ENCODE peak calls at places on chromosomes 11 and 22, in five cellular contexts. R is neuronal stem cell, E is H9, X is H1, C is mesenchymal stem cell. Q is an unnamed sample.

GRCh38 chr11:61966673-61967176 is 709 bp downstream of the FTH1 start:
- DNase-seq in R (no peak), E (no peak), X (no peak), C (peak), Q (peak)

GRCh38 chr11:46504817-46505613 is 88.8 kb downstream of the AMBRA1 start:
- DNase-seq in R (no peak), E (no peak), X (no peak), C (peak), Q (no peak)

GRCh38 chr22:37633082-37633692 is 6.3 kb upstream of the SH3BP1 start:
- DNase-seq in R (no peak), E (no peak), X (no peak), C (no peak), Q (no peak)

GRCh38 chr11:129766858-129767604 is 48.6 kb upstream of the TMEM45B start:
- DNase-seq in R (peak), E (peak), X (peak), C (peak), Q (peak)

GRCh38 chr22:48564995-48565394 is 1262.7 kb downstream of the BRD1 start:
- DNase-seq in R (no peak), E (no peak), X (no peak), C (no peak), Q (no peak)

GRCh38 chr11:44673691-44674090 is 53.1 kb upstream of the TSPAN18 start:
- DNase-seq in R (no peak), E (no peak), X (no peak), C (no peak), Q (no peak)

GRCh38 chr11:57667065-57667714 is 724 bp upstream of the ZDHHC5 start:
- DNase-seq in R (peak), E (peak), X (peak), C (peak), Q (peak)

GRCh38 chr22:30160926-30161546 is 80.8 kb downstream of the HORMAD2 start:
- DNase-seq in R (no peak), E (no peak), X (no peak), C (no peak), Q (no peak)

GRCh38 chr11:43130616-43131015 is 181.2 kb upstream of the API5 start:
- DNase-seq in R (peak), E (peak), X (no peak), C (no peak), Q (peak)

GRCh38 chr22:35425546-35425945 is 25.6 kb downstream of the MCM5 start:
- DNase-seq in R (no peak), E (no peak), X (no peak), C (no peak), Q (no peak)

GRCh38 chr11:99505319-99505718 is 484.6 kb downstream of the CNTN5 start:
- DNase-seq in R (no peak), E (no peak), X (no peak), C (peak), Q (no peak)

GRCh38 chr11:41522391-41522790 is 62.9 kb upstream of the LRRC4C start:
- DNase-seq in R (no peak), E (no peak), X (no peak), C (no peak), Q (peak)

GRCh38 chr22:38244106-38244505 is 28.7 kb downstream of the TMEM184B start:
- DNase-seq in R (no peak), E (no peak), X (no peak), C (no peak), Q (no peak)

GRCh38 chr11:8812438-8812837 is 98.6 kb upstream of the AKIP1 start:
- DNase-seq in R (no peak), E (no peak), X (no peak), C (peak), Q (no peak)

GRCh38 chr11:88618716-88619462 is 281.4 kb upstream of the CTSC start:
- DNase-seq in R (no peak), E (no peak), X (no peak), C (no peak), Q (no peak)

GRCh38 chr22:42299586-42300285 is 29.3 kb upstream of the TCF20 start:
- DNase-seq in R (no peak), E (peak), X (no peak), C (no peak), Q (no peak)

GRCh38 chr11:66335531-66336233 is 552 bp downstream of the RIN1 start:
- DNase-seq in R (no peak), E (peak), X (peak), C (peak), Q (no peak)

GRCh38 chr22:26561756-26562417 is 28.0 kb downstream of the TPST2 start:
- DNase-seq in R (no peak), E (no peak), X (no peak), C (no peak), Q (no peak)

GRCh38 chr11:8356731-8357504 is 93.2 kb upstream of the LMO1 start:
- DNase-seq in R (peak), E (no peak), X (no peak), C (no peak), Q (no peak)

GRCh38 chr11:19370100-19370861 is 129.5 kb upstream of the E2F8 start:
- DNase-seq in R (no peak), E (no peak), X (no peak), C (peak), Q (peak)

GRCh38 chr22:19070397-19071169 is 51.6 kb downstream of the DGCR2 start:
- DNase-seq in R (no peak), E (no peak), X (no peak), C (no peak), Q (no peak)

GRCh38 chr22:50717709-50718351 is 20.2 kb upstream of the ACR start:
- DNase-seq in R (no peak), E (no peak), X (no peak), C (no peak), Q (no peak)

GRCh38 chr11:108025387-108026080 is 16.8 kb downstream of the CUL5 start:
- DNase-seq in R (no peak), E (no peak), X (no peak), C (peak), Q (no peak)

GRCh38 chr22:45599836-45600577 is 71.6 kb upstream of the ATXN10 start:
- DNase-seq in R (no peak), E (no peak), X (no peak), C (no peak), Q (no peak)

GRCh38 chr11:48052183-48053040 is 72.1 kb downstream of the PTPRJ start:
- DNase-seq in R (no peak), E (peak), X (peak), C (peak), Q (peak)
- H2AK5ac ChIP-seq in R (no peak), E (no peak), X (peak), C (peak), Q (no peak)

GRCh38 chr11:120403966-120404365 is 67.8 kb downstream of the ARHGEF12 start:
- DNase-seq in R (no peak), E (no peak), X (no peak), C (no peak), Q (no peak)

GRCh38 chr11:120399312-120399711 is 63.1 kb downstream of the ARHGEF12 start:
- DNase-seq in R (no peak), E (no peak), X (no peak), C (no peak), Q (no peak)

GRCh38 chr11:120404495-120404894 is 68.3 kb downstream of the ARHGEF12 start:
- DNase-seq in R (no peak), E (no peak), X (no peak), C (peak), Q (peak)

GRCh38 chr11:120400564-120401364 is 64.6 kb downstream of the ARHGEF12 start:
- DNase-seq in R (no peak), E (no peak), X (no peak), C (peak), Q (peak)

DNA sequence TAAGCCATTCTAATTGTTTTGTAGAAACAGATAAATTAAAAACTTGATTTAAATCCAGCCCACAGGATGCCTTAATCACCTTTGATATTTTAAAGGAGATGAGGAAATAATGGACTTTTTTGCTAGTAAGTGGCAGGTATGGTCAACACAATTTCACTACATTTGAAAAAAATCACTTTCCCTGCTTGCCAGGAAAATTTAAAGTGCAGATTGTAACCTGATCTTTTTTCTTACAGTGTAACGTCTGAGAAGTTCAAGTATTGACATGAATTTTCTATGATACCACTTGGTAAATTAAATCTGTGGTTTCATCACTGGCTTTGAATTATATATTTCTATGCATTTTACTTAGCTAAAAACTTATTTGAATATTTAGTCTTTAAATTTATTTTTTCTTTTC is 65.3 kb downstream of the ARHGEF12 start:
- DNase-seq in R (no peak), E (no peak), X (no peak), C (peak), Q (no peak)
- H2BK12ac ChIP-seq in R (no peak), E (no peak), X (no peak), C (no peak), Q (no peak)

DNA sequence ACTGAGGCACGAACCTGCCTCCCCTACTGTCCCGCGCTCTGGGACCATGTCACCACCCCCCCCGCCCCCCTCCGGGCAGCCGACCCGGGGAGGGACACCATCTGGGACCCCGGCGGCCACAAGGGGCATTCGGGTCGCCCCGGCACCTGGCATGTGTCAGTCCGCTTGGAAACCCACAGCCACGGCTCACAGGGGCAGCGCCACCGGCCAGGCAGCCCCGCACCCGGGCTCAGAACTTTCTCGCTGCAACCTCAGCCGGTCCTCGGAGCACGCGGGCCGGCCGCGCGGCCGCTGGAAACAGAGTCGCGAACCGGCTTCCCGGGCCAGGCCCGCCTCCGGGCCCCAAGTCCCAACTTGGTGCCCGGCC is 159.9 kb upstream of the GRK3 start:
- DNase-seq in R (no peak), E (no peak), X (no peak), C (peak), Q (no peak)
- H2AK5ac ChIP-seq in R (no peak), E (no peak), X (no peak), C (no peak), Q (no peak)

GRCh38 chr11:74031310-74031676 is 22.4 kb upstream of the UCP3 start:
- DNase-seq in R (no peak), E (no peak), X (no peak), C (no peak), Q (no peak)
- H2BK12ac ChIP-seq in R (no peak), E (no peak), X (no peak), C (no peak), Q (no peak)

DNA sequence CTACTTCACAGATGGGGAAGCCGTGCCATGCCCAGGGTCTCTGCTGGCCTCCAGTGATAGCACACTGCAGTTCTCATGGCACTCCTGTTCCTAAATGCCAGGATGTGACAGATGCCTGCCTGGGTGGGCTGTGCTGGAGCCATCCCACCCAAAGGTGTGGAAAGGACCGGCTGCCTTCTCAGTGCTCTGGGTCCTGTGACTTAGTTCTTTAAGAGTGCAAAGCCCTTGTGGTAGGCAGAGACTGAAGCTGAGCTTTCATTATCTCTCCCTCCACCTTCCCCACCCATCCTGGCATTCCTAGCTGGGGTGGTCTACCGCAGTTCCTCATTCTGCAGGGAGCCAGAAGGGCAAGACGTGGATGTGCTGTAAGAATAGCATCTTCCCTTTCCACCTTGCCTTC is 150.1 kb downstream of the CEP164 start:
- DNase-seq in R (no peak), E (no peak), X (no peak), C (no peak), Q (no peak)
- H2AK5ac ChIP-seq in R (no peak), E (no peak), X (no peak), C (no peak), Q (no peak)